ENCODE peak calls at places on chromosomes 13 and 19, in ten cellular contexts. One of them, this sample, is unnamed.

GRCh38 chr13:32428581-32429072 is 697 bp upstream of the N4BP2L1 start:
- DNase-seq in A673: no peak
- DNase-seq in suprapubic skin: no peak
- DNase-seq in endodermal cell: no peak
- DNase-seq in transverse colon: no peak
- DNase-seq in gastrocnemius medialis: no peak
- DNase-seq in AG04450: no peak
- DNase-seq in upper lobe of right lung: no peak
- DNase-seq in ovary: no peak
- DNase-seq in mucosa of descending colon: no peak
- DNase-seq in this sample: no peak

GRCh38 chr19:5627395-5627904 is 4.6 kb downstream of the SAFB start:
- DNase-seq in transverse colon: peak; percentile 50
- DNase-seq in ovary: no peak
- DNase-seq in A673: peak; percentile 44
- DNase-seq in endodermal cell: peak; percentile 55
- DNase-seq in gastrocnemius medialis: peak; percentile 36
- DNase-seq in upper lobe of right lung: peak; percentile 82
- DNase-seq in mucosa of descending colon: peak; percentile 74
- DNase-seq in AG04450: no peak
- DNase-seq in suprapubic skin: no peak
- DNase-seq in this sample: no peak

GRCh38 chr19:8485561-8486371 is 16.7 kb downstream of the PRAM1 start:
- DNase-seq in gastrocnemius medialis: no peak
- DNase-seq in transverse colon: no peak
- DNase-seq in mucosa of descending colon: no peak
- DNase-seq in upper lobe of right lung: peak; percentile 60
- DNase-seq in suprapubic skin: no peak
- DNase-seq in endodermal cell: no peak
- DNase-seq in AG04450: no peak
- DNase-seq in ovary: no peak
- DNase-seq in A673: no peak
- DNase-seq in this sample: peak; percentile 83

GRCh38 chr13:45941261-45941660 is 89.7 kb upstream of the SIAH3 start:
- DNase-seq in ovary: no peak
- DNase-seq in gastrocnemius medialis: no peak
- DNase-seq in suprapubic skin: no peak
- DNase-seq in transverse colon: no peak
- DNase-seq in AG04450: no peak
- DNase-seq in mucosa of descending colon: no peak
- DNase-seq in A673: no peak
- DNase-seq in upper lobe of right lung: no peak
- DNase-seq in endodermal cell: no peak
- DNase-seq in this sample: no peak

GRCh38 chr13:44498969-44499368 is 77.2 kb downstream of the TSC22D1 start:
- DNase-seq in upper lobe of right lung: no peak
- DNase-seq in AG04450: no peak
- DNase-seq in mucosa of descending colon: no peak
- DNase-seq in ovary: no peak
- DNase-seq in A673: no peak
- DNase-seq in endodermal cell: no peak
- DNase-seq in suprapubic skin: no peak
- DNase-seq in gastrocnemius medialis: no peak
- DNase-seq in transverse colon: no peak
- DNase-seq in this sample: no peak

GRCh38 chr19:13153627-13154240 is 3.5 kb downstream of the IER2 start:
- DNase-seq in transverse colon: peak; percentile 47
- DNase-seq in AG04450: no peak
- DNase-seq in mucosa of descending colon: peak; percentile 73
- DNase-seq in gastrocnemius medialis: no peak
- DNase-seq in suprapubic skin: no peak
- DNase-seq in ovary: peak; percentile 36
- DNase-seq in A673: no peak
- DNase-seq in endodermal cell: no peak
- DNase-seq in upper lobe of right lung: no peak
- DNase-seq in this sample: no peak

GRCh38 chr19:18121166-18121565 is 23.6 kb downstream of the MAST3 start:
- DNase-seq in suprapubic skin: no peak
- DNase-seq in gastrocnemius medialis: no peak
- DNase-seq in A673: no peak
- DNase-seq in mucosa of descending colon: no peak
- DNase-seq in upper lobe of right lung: no peak
- DNase-seq in endodermal cell: no peak
- DNase-seq in AG04450: no peak
- DNase-seq in ovary: no peak
- DNase-seq in transverse colon: no peak
- DNase-seq in this sample: no peak

GRCh38 chr13:34335662-34336007 is 517.7 kb downstream of the RFC3 start:
- DNase-seq in upper lobe of right lung: no peak
- DNase-seq in transverse colon: no peak
- DNase-seq in suprapubic skin: no peak
- DNase-seq in gastrocnemius medialis: no peak
- DNase-seq in mucosa of descending colon: no peak
- DNase-seq in ovary: no peak
- DNase-seq in endodermal cell: no peak
- DNase-seq in AG04450: no peak
- DNase-seq in A673: no peak
- DNase-seq in this sample: no peak

GRCh38 chr13:36343766-36344165 is 2.4 kb downstream of the SPART start:
- DNase-seq in endodermal cell: no peak
- DNase-seq in suprapubic skin: no peak
- DNase-seq in ovary: peak; percentile 20
- DNase-seq in upper lobe of right lung: no peak
- DNase-seq in gastrocnemius medialis: no peak
- DNase-seq in A673: no peak
- DNase-seq in AG04450: no peak
- DNase-seq in transverse colon: no peak
- DNase-seq in mucosa of descending colon: no peak
- DNase-seq in this sample: no peak

GRCh38 chr13:36332986-36333385 is 13.2 kb downstream of the SPART start:
- DNase-seq in suprapubic skin: no peak
- DNase-seq in transverse colon: no peak
- DNase-seq in upper lobe of right lung: no peak
- DNase-seq in ovary: no peak
- DNase-seq in A673: no peak
- DNase-seq in mucosa of descending colon: no peak
- DNase-seq in AG04450: no peak
- DNase-seq in endodermal cell: no peak
- DNase-seq in gastrocnemius medialis: no peak
- DNase-seq in this sample: no peak

GRCh38 chr13:36341718-36342117 is 4.5 kb downstream of the SPART start:
- DNase-seq in A673: no peak
- DNase-seq in gastrocnemius medialis: no peak
- DNase-seq in endodermal cell: no peak
- DNase-seq in ovary: no peak
- DNase-seq in upper lobe of right lung: no peak
- DNase-seq in suprapubic skin: no peak
- DNase-seq in mucosa of descending colon: no peak
- DNase-seq in AG04450: no peak
- DNase-seq in transverse colon: no peak
- DNase-seq in this sample: no peak

GRCh38 chr13:36339600-36340155 is 6.5 kb downstream of the SPART start:
- DNase-seq in suprapubic skin: no peak
- DNase-seq in A673: no peak
- DNase-seq in gastrocnemius medialis: no peak
- DNase-seq in ovary: no peak
- DNase-seq in upper lobe of right lung: no peak
- DNase-seq in endodermal cell: no peak
- DNase-seq in transverse colon: no peak
- DNase-seq in AG04450: no peak
- DNase-seq in mucosa of descending colon: no peak
- DNase-seq in this sample: no peak

GRCh38 chr13:36337938-36338337 is 8.3 kb downstream of the SPART start:
- DNase-seq in transverse colon: no peak
- DNase-seq in upper lobe of right lung: no peak
- DNase-seq in A673: no peak
- DNase-seq in mucosa of descending colon: no peak
- DNase-seq in suprapubic skin: no peak
- DNase-seq in endodermal cell: no peak
- DNase-seq in AG04450: no peak
- DNase-seq in gastrocnemius medialis: no peak
- DNase-seq in ovary: no peak
- DNase-seq in this sample: no peak
- TF ChIP-seq CTCF in transverse colon: no peak
- TF ChIP-seq CTCF in upper lobe of right lung: no peak
- TF ChIP-seq CTCF in A673: no peak
- TF ChIP-seq CTCF in mucosa of descending colon: no peak
- TF ChIP-seq CTCF in suprapubic skin: no peak
- TF ChIP-seq CTCF in endodermal cell: peak; percentile 53
- TF ChIP-seq CTCF in AG04450: no peak
- TF ChIP-seq CTCF in gastrocnemius medialis: no peak
- TF ChIP-seq CTCF in ovary: no peak
- TF ChIP-seq CTCF in this sample: no peak

GRCh38 chr19:39128511-39129079 is 3.0 kb downstream of the PAK4 start:
- DNase-seq in ovary: no peak
- DNase-seq in transverse colon: peak; percentile 53
- DNase-seq in gastrocnemius medialis: no peak
- DNase-seq in upper lobe of right lung: no peak
- DNase-seq in endodermal cell: no peak
- DNase-seq in AG04450: no peak
- DNase-seq in mucosa of descending colon: peak; percentile 46
- DNase-seq in suprapubic skin: no peak
- DNase-seq in A673: no peak
- DNase-seq in this sample: no peak
- TF ChIP-seq CTCF in ovary: no peak
- TF ChIP-seq CTCF in transverse colon: no peak
- TF ChIP-seq CTCF in gastrocnemius medialis: no peak
- TF ChIP-seq CTCF in upper lobe of right lung: no peak
- TF ChIP-seq CTCF in endodermal cell: peak; percentile 33
- TF ChIP-seq CTCF in AG04450: no peak
- TF ChIP-seq CTCF in mucosa of descending colon: no peak
- TF ChIP-seq CTCF in suprapubic skin: no peak
- TF ChIP-seq CTCF in A673: no peak
- TF ChIP-seq CTCF in this sample: no peak

DNA sequence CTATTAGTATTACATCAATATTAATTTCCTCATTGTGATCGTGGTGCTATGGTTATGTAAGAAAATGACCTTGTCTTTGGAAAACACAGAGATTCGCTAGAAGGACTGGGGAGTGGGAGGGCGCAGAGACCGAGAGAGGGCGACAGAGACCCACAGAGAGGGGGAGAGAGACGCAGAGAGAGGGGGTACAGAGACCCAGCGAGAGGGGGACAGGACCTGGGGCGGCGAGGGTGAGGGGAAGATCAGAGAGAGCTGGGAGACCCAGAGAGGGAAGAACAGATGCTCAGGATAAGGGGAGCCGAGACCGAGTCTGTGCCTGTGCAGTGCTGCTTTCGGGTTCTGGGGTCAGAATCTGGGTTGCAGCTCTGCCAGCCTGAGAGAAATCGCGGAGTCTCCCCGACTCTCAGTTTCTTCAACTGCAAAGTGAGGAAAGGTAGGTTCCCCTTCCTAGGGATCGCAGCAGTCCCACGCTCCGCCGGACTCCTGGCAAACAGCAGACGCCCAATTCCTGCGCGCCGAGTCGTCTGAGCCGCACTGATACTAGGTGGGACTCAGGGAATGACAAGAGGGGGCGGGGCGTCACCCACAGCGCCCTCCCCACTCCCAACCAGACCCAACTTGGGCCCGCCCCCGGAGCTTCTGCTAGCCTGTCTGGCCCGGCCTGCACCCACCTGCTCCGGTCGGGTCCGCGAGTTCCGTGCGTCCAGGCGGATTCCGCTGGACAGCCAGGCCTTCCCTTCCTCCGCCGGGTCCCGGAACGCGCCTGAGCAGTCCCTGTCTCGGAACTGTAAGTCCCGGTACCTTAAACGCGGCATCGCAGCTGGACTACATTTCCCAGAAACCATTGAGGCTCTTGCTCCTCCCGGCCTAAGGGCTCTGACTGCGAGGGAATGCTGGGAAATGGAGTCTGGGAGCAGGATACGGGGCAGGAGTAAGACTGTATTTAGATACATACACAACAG is 15.3 kb downstream of the IZUMO2 start:
- DNase-seq in gastrocnemius medialis: peak; percentile 76
- DNase-seq in mucosa of descending colon: peak; percentile 78
- DNase-seq in endodermal cell: peak; percentile 93
- DNase-seq in upper lobe of right lung: peak; percentile 93
- DNase-seq in A673: peak; percentile 93
- DNase-seq in ovary: peak; percentile 84
- DNase-seq in suprapubic skin: peak; percentile 91
- DNase-seq in AG04450: peak; percentile 84
- DNase-seq in transverse colon: peak; percentile 86
- DNase-seq in this sample: no peak
- TF ChIP-seq CTCF in gastrocnemius medialis: peak; percentile 83
- TF ChIP-seq CTCF in mucosa of descending colon: no peak
- TF ChIP-seq CTCF in endodermal cell: peak; percentile 72
- TF ChIP-seq CTCF in upper lobe of right lung: peak; percentile 37
- TF ChIP-seq CTCF in A673: peak; percentile 84
- TF ChIP-seq CTCF in ovary: peak; percentile 21
- TF ChIP-seq CTCF in suprapubic skin: no peak
- TF ChIP-seq CTCF in AG04450: peak; percentile 48
- TF ChIP-seq CTCF in transverse colon: peak; percentile 26
- TF ChIP-seq CTCF in this sample: peak; percentile 80

GRCh38 chr19:1611353-1611752 is 6.1 kb upstream of the UQCR11 start:
- DNase-seq in suprapubic skin: no peak
- DNase-seq in AG04450: no peak
- DNase-seq in endodermal cell: no peak
- DNase-seq in ovary: no peak
- DNase-seq in mucosa of descending colon: no peak
- DNase-seq in A673: no peak
- DNase-seq in upper lobe of right lung: no peak
- DNase-seq in transverse colon: no peak
- DNase-seq in gastrocnemius medialis: no peak
- DNase-seq in this sample: no peak

GRCh38 chr19:1606138-1606651 is 933 bp upstream of the UQCR11 start:
- DNase-seq in ovary: no peak
- DNase-seq in transverse colon: no peak
- DNase-seq in mucosa of descending colon: peak; percentile 59
- DNase-seq in AG04450: no peak
- DNase-seq in A673: no peak
- DNase-seq in endodermal cell: no peak
- DNase-seq in suprapubic skin: no peak
- DNase-seq in gastrocnemius medialis: no peak
- DNase-seq in upper lobe of right lung: no peak
- DNase-seq in this sample: no peak

GRCh38 chr19:1610579-1610978 is 5.3 kb upstream of the UQCR11 start:
- DNase-seq in AG04450: no peak
- DNase-seq in ovary: no peak
- DNase-seq in gastrocnemius medialis: no peak
- DNase-seq in endodermal cell: no peak
- DNase-seq in transverse colon: no peak
- DNase-seq in A673: no peak
- DNase-seq in upper lobe of right lung: no peak
- DNase-seq in mucosa of descending colon: no peak
- DNase-seq in suprapubic skin: no peak
- DNase-seq in this sample: no peak

GRCh38 chr19:1609680-1610474 is 4.6 kb upstream of the UQCR11 start:
- DNase-seq in ovary: no peak
- DNase-seq in AG04450: no peak
- DNase-seq in endodermal cell: no peak
- DNase-seq in gastrocnemius medialis: no peak
- DNase-seq in upper lobe of right lung: no peak
- DNase-seq in transverse colon: no peak
- DNase-seq in A673: no peak
- DNase-seq in mucosa of descending colon: no peak
- DNase-seq in suprapubic skin: no peak
- DNase-seq in this sample: no peak

DNA sequence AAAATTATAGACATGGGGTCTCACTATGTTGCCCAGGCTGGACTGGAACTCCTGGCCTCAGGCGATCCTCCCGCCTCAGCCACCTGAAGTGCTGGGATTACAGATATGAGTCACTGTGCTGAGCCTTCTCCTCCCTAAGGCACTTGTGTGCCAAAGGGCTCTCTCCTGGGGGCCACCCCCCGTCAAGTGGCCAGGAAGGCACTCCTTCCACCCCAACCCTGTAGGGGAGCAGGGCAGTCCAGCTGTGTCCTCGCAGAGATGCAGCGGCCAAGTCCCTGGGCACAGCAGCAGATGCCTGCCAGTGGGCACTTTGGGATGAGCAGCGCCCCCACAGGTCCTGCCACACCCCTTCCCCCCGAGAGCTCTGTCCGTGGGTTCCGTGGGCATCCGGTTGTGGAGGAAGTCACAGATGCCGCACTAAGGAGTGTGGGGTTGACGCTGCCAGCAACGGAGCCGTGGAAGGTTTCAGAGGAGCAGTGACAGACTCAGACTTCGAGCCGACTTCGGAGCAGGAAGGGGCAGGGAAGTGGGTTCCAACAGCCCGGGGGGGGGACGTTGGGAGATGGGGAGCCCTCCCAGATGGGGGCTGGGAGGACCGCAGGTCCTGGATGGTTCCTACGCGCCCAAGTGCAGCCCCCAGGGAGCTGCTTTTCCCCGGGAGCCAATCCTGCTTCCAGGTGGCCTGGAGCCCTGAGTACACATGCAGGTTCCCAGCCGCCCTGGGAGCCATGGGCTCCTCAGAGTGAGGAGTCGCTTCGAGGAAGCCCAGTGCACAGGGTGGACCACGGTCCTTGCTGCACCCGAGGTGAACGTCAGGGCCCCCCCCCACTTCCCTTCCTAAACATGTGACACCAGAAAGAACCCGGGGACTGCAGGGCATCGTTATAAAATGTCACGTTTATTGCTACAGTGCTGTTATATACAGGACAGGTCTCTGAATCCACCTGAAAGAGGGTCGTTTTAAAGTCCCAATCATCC is 3.4 kb upstream of the UQCR11 start:
- DNase-seq in ovary: no peak
- DNase-seq in AG04450: no peak
- DNase-seq in upper lobe of right lung: no peak
- DNase-seq in gastrocnemius medialis: no peak
- DNase-seq in mucosa of descending colon: no peak
- DNase-seq in transverse colon: no peak
- DNase-seq in A673: no peak
- DNase-seq in suprapubic skin: no peak
- DNase-seq in endodermal cell: no peak
- DNase-seq in this sample: no peak
- TF ChIP-seq CTCF in ovary: no peak
- TF ChIP-seq CTCF in AG04450: no peak
- TF ChIP-seq CTCF in upper lobe of right lung: no peak
- TF ChIP-seq CTCF in gastrocnemius medialis: no peak
- TF ChIP-seq CTCF in mucosa of descending colon: no peak
- TF ChIP-seq CTCF in transverse colon: no peak
- TF ChIP-seq CTCF in A673: no peak
- TF ChIP-seq CTCF in suprapubic skin: no peak
- TF ChIP-seq CTCF in endodermal cell: no peak
- TF ChIP-seq CTCF in this sample: no peak

This sample was measured in chondrocyte.